ENCODE peak calls at places on chromosomes 7 and 10, in seven cellular contexts. E, U, B, J, Z, K and I are unnamed samples.

GRCh38 chr10:94224656-94225055 is 138.1 kb downstream of the NOC3L start:
- DNase-seq in E (no peak), U (no peak), B (no peak), J (no peak), Z (no peak), K (no peak), I (no peak)

GRCh38 chr7:28674359-28674782 is 262.1 kb downstream of the CREB5 start:
- DNase-seq in U (no peak), Z (no peak), E (no peak), K (no peak), B (no peak), J (no peak), I (no peak)

GRCh38 chr10:33186150-33186549 is 148.3 kb downstream of the NRP1 start:
- DNase-seq in K (no peak), Z (no peak), J (no peak), E (no peak), U (no peak), B (no peak), I (no peak)

GRCh38 chr7:64869912-64870562 is 33.0 kb upstream of the ZNF273 start:
- DNase-seq in K (no peak), J (no peak), E (no peak), Z (peak), B (no peak), U (no peak), I (no peak)

GRCh38 chr7:111210996-111211395 is 120.1 kb downstream of the LRRN3 start:
- DNase-seq in Z (no peak), U (no peak), K (no peak), E (no peak), J (no peak), B (no peak), I (no peak)

GRCh38 chr10:36171546-36171945 is 529.5 kb upstream of the FZD8 start:
- DNase-seq in Z (no peak), E (no peak), U (no peak), B (no peak), K (no peak), J (no peak), I (no peak)

GRCh38 chr10:128062837-128063563 is 63.2 kb downstream of the MKI67 start:
- DNase-seq in K (no peak), Z (peak), E (no peak), J (peak), U (no peak), B (peak), I (no peak)

GRCh38 chr7:31782411-31782991 is 95.5 kb downstream of the PPP1R17 start:
- DNase-seq in J (no peak), Z (no peak), B (no peak), U (no peak), K (peak), E (peak), I (peak)

GRCh38 chr7:151248191-151249033 is at the start of gene SMARCD3:
- DNase-seq in U (no peak), J (peak), B (peak), Z (peak), E (peak), K (peak), I (peak)

GRCh38 chr7:84744388-84744787 is 442.5 kb downstream of the SEMA3D start:
- DNase-seq in E (no peak), K (no peak), J (no peak), U (no peak), Z (no peak), B (no peak), I (no peak)

GRCh38 chr7:16563281-16564022 is 36.8 kb downstream of the LRRC72 start:
- DNase-seq in E (no peak), Z (no peak), U (no peak), K (no peak), B (no peak), J (no peak), I (no peak)

GRCh38 chr10:33122014-33122788 is 164.2 kb upstream of the ITGB1 start:
- DNase-seq in K (no peak), B (no peak), J (no peak), Z (no peak), U (peak), E (no peak), I (no peak)

GRCh38 chr7:46854958-46855473 is 726.9 kb downstream of the TNS3 start:
- DNase-seq in B (no peak), K (no peak), U (no peak), E (no peak), J (no peak), Z (no peak), I (no peak)

GRCh38 chr7:156650042-156650441 is 9.5 kb downstream of the RNF32 start:
- DNase-seq in K (peak), B (no peak), J (no peak), U (no peak), E (no peak), Z (no peak), I (peak)

GRCh38 chr10:100977436-100977835 is 8.1 kb downstream of the SEMA4G start:
- DNase-seq in U (no peak), E (no peak), Z (no peak), J (no peak), B (no peak), K (no peak), I (no peak)

GRCh38 chr10:3339531-3339950 is 167.0 kb upstream of the PITRM1 start:
- DNase-seq in Z (no peak), E (no peak), U (no peak), B (no peak), K (no peak), J (no peak), I (no peak)

GRCh38 chr7:18177815-18178660 is 150.4 kb upstream of the PRPS1L1 start:
- DNase-seq in B (no peak), Z (peak), K (no peak), J (no peak), E (no peak), U (no peak), I (no peak)

GRCh38 chr7:12549106-12549505 is 21.4 kb upstream of the SCIN start:
- DNase-seq in Z (no peak), U (no peak), J (no peak), E (no peak), B (no peak), K (no peak), I (no peak)

GRCh38 chr7:149735779-149736477 is 37.5 kb downstream of the ZNF467 start:
- DNase-seq in B (peak), J (no peak), E (no peak), K (no peak), Z (no peak), U (no peak), I (no peak)

GRCh38 chr7:132077986-132078385 is 498.3 kb downstream of the PLXNA4 start:
- DNase-seq in J (no peak), B (no peak), Z (no peak), U (peak), K (no peak), E (no peak), I (no peak)

GRCh38 chr10:87660484-87661133 is 931 bp downstream of the PAPSS2 start:
- DNase-seq in B (peak), E (peak), K (peak), Z (no peak), J (no peak), U (no peak), I (no peak)

DNA sequence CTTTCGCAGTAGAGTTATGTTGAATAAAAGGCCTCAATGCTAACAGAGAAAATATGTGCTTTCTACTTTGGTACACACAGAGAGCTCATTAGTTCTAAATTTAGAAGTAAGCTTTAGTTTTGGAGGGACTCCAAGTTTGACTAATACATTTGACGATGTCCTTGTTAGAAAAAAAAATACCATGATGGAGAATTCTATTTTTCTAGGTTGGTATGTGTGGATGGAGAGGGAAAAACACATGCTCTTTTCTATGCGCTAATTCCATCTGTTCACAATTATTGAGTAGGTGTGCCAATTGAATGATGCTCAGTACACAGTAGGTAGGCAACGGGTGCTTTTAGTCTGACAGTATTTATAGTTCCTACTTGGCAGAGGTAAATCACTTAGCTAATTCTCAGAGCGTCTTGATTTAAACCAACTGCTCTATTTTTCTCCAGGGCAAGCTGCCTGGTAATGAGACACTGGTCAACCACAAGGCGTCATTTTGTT is 327.2 kb upstream of the AKR1E2 start:
- DNase-seq in K (no peak), Z (no peak), B (no peak), U (peak), J (no peak), E (no peak), I (no peak)
- H3K4me3 ChIP-seq in K (no peak), Z (no peak), B (no peak), U (no peak), J (no peak), E (no peak), I (no peak)

DNA sequence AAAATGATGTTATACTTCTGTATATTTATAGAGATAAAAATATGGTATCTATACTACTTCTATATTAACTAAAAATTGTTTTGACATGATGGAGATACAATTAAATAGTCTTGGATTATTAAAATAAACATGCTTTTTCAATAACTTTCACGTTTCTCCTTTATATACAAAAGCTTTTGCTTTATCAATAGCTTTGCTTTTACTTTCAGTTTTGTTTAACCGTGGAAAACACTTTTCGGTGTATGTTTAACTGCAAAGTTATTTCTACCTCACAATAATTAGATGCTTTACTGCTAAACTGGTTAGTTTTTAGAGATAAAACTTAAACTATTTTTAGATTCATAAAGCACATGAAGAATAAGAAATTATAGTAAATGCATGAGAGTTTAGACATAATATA is 432.1 kb upstream of the PCDH15 start:
- DNase-seq in Z (no peak), B (no peak), K (no peak), J (no peak), E (no peak), U (no peak), I (no peak)
- H3K4me3 ChIP-seq in Z (no peak), B (no peak), K (no peak), J (no peak), E (no peak), U (no peak), I (no peak)

GRCh38 chr7:30144659-30145321 is 10.0 kb downstream of the MTURN start:
- DNase-seq in J (no peak), E (no peak), K (no peak), U (no peak), B (no peak), Z (no peak), I (no peak)

GRCh38 chr7:30141405-30142045 is 6.7 kb downstream of the MTURN start:
- DNase-seq in U (no peak), K (no peak), Z (no peak), E (no peak), J (no peak), B (no peak), I (no peak)

GRCh38 chr7:30143748-30144251 is 9.0 kb downstream of the MTURN start:
- DNase-seq in Z (no peak), K (no peak), J (peak), B (no peak), U (no peak), E (peak), I (no peak)

GRCh38 chr7:30140456-30140855 is 5.7 kb downstream of the MTURN start:
- DNase-seq in J (no peak), U (no peak), B (no peak), K (no peak), E (no peak), Z (no peak), I (no peak)

GRCh38 chr7:30142710-30143109 is 7.9 kb downstream of the MTURN start:
- DNase-seq in E (peak), U (no peak), B (no peak), Z (peak), K (no peak), J (no peak), I (no peak)
- H3K4me3 ChIP-seq in E (no peak), U (no peak), B (no peak), Z (no peak), K (no peak), J (no peak), I (no peak)

DNA sequence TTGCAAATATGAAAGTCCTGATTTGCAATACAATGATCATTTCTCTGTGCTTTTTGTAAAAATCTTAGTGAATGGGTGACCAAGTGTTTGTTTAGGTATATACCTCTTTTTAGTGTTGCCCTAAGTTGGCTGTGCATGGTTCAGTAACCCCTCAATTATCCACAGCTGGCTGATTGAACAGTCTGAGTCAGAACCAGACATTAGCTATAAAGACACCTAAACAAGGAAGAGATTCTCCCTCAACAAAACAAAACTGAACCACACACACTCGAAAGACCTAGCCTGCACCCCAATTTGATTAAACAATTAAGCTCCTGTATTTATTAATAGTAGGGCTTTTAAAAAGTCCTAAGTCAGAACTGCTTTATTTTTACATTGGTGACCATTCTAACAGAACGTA is 2.8 kb downstream of the RSBN1L start:
- DNase-seq in E (no peak), Z (no peak), U (no peak), J (no peak), B (no peak), K (no peak), I (peak)
- H3K4me3 ChIP-seq in E (peak), Z (peak), U (peak), J (peak), B (peak), K (no peak), I (peak)